ENCODE peak calls at places on chromosomes 13 and 19, in seven cellular contexts. H is heart left ventricle; P is cardiac muscle cell; I is mucosa of descending colon; S is WTC11; J is CD4-positive, alpha-beta T cell; D is OCI-LY7. Z is an unnamed sample.

GRCh38 chr19:50790365-50790825 is at the start of gene ACP4:
- DNase-seq in P (no peak), H (no peak), I (no peak), J (no peak), D (no peak), S (no peak), Z (peak; percentile 14)

GRCh38 chr13:73335938-73336337 is 277.1 kb downstream of the KLF5 start:
- DNase-seq in P (no peak), J (no peak), H (no peak), I (no peak), S (no peak), D (no peak), Z (no peak)

GRCh38 chr19:6564393-6564792 is 26.6 kb downstream of the CD70 start:
- DNase-seq in H (no peak), D (peak; percentile 42), J (no peak), S (no peak), P (no peak), I (no peak), Z (peak; percentile 33)

GRCh38 chr13:107025991-107026390 is 458.1 kb upstream of the ARGLU1 start:
- DNase-seq in D (no peak), I (no peak), P (peak; percentile 17), S (no peak), H (peak; percentile 65), J (no peak), Z (no peak)

GRCh38 chr19:5345895-5346386 is 5.3 kb upstream of the PTPRS start:
- DNase-seq in D (no peak), I (no peak), P (no peak), J (no peak), S (no peak), H (no peak), Z (no peak)

GRCh38 chr19:4709440-4710280 is 14.0 kb downstream of the DPP9 start:
- DNase-seq in P (no peak), H (no peak), D (no peak), J (no peak), I (no peak), S (no peak), Z (no peak)

GRCh38 chr13:50208826-50209335 is 193.6 kb downstream of the KCNRG start:
- DNase-seq in D (peak; percentile 45), J (no peak), I (peak; percentile 28), H (peak; percentile 55), P (peak; percentile 56), S (peak; percentile 45), Z (peak; percentile 21)

GRCh38 chr19:34155686-34156085 is 16.6 kb upstream of the LSM14A start:
- DNase-seq in H (no peak), P (no peak), J (no peak), S (no peak), D (no peak), I (no peak), Z (no peak)

GRCh38 chr19:17957149-17957849 is 9.6 kb upstream of the KCNN1 start:
- DNase-seq in I (no peak), P (no peak), H (no peak), S (no peak), J (no peak), D (no peak), Z (no peak)

GRCh38 chr19:45578861-45579260 is 5.7 kb downstream of the OPA3 start:
- DNase-seq in D (no peak), J (no peak), S (no peak), P (no peak), H (no peak), I (no peak), Z (no peak)

GRCh38 chr13:79776538-79776937 is 295.6 kb downstream of the NDFIP2 start:
- DNase-seq in D (no peak), H (no peak), J (no peak), I (no peak), P (no peak), S (no peak), Z (no peak)

GRCh38 chr19:33325920-33326319 is 23.6 kb upstream of the CEBPA start:
- DNase-seq in H (no peak), J (no peak), P (no peak), S (no peak), I (no peak), D (no peak), Z (no peak)

GRCh38 chr13:99955107-99955746 is 16.3 kb downstream of the ZIC5 start:
- DNase-seq in I (no peak), J (no peak), H (no peak), D (no peak), S (no peak), P (no peak), Z (no peak)

GRCh38 chr13:111852701-111853100 is 214.2 kb upstream of the SOX1 start:
- DNase-seq in P (no peak), H (no peak), S (no peak), I (no peak), J (no peak), D (no peak), Z (no peak)

GRCh38 chr13:43986395-43986794 is 106.7 kb downstream of the LACC1 start:
- DNase-seq in D (no peak), P (peak; percentile 71), I (no peak), H (no peak), J (no peak), S (no peak), Z (no peak)

GRCh38 chr19:42284066-42284501 is 15.0 kb downstream of the CIC start:
- DNase-seq in D (peak; percentile 86), I (peak; percentile 89), H (peak; percentile 87), S (peak; percentile 62), P (peak; percentile 85), J (peak; percentile 86), Z (peak; percentile 98)

GRCh38 chr13:97385146-97385545 is 48.8 kb upstream of the RAP2A start:
- DNase-seq in S (no peak), D (no peak), I (no peak), H (no peak), J (no peak), P (peak; percentile 32), Z (no peak)

GRCh38 chr19:50490991-50491472 is 14.4 kb upstream of the GARIN5A start:
- DNase-seq in H (no peak), I (no peak), D (no peak), S (no peak), J (no peak), P (no peak), Z (no peak)

GRCh38 chr13:38900188-38900587 is 90.4 kb downstream of the STOML3 start:
- DNase-seq in J (no peak), S (peak; percentile 34), D (no peak), H (no peak), P (peak; percentile 10), I (no peak), Z (no peak)

GRCh38 chr13:57739089-57739488 is 107.5 kb downstream of the PCDH17 start:
- DNase-seq in P (no peak), I (no peak), J (no peak), S (no peak), H (no peak), D (no peak), Z (no peak)

DNA sequence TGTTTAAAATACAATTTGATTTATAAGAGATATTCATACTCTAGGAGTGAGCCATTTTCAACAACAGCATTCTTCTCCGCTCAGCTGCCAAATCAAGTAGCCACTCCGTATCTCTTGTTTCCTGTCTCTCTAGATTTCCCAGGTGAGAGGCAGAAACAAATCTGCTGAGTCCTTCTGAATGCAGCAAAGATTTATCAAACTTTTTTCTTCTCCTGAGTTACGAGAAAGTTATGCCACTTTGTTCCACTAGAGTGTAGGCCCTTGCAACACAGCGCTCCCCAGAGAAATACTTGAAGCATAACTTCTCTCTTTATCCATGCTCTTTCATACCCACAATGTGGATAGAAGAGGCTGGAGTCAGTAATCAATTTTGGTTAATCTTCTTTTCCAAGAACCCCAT is 1960.8 kb downstream of the OLFM4 start:
- DNase-seq in I (no peak), H (no peak), J (no peak), P (no peak), D (no peak), S (no peak), Z (no peak)
- TF ChIP-seq CTCF in I (no peak), H (no peak), J (no peak), P (no peak), D (no peak), S (no peak), Z (no peak)

DNA sequence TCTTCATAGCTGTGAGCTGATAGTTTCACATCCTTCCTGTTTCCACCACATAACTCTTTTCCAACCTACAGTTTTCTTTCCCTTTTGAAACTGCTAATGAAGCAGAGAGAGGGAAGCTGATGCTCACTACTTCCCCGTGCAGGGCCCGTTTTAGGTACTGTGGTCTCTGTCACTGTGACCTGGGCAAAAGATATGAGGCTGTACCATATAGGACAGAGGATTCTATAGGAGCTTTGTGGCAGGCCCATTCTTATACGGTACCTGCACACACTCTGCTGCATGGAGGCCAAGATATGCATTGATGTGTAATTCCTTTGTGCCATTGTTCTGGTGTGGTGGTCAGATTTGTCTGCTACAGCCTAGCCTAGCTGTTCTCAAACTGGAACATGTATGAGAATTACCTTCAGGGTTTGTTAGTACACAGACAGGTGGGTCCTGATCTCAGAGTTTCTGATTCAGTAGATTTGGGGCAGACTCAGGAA is 577.3 kb downstream of the LMO7 start:
- DNase-seq in D (peak; percentile 20), I (no peak), S (no peak), H (no peak), J (no peak), P (no peak), Z (no peak)
- TF ChIP-seq CTCF in D (no peak), I (no peak), S (no peak), H (no peak), J (no peak), P (no peak), Z (no peak)

GRCh38 chr13:21354721-21355120 is 104.4 kb downstream of the ZDHHC20 start:
- DNase-seq in H (no peak), I (no peak), P (no peak), J (no peak), D (no peak), S (no peak), Z (no peak)
- TF ChIP-seq CTCF in H (no peak), I (no peak), P (no peak), J (no peak), D (no peak), S (no peak), Z (no peak)

GRCh38 chr19:1468274-1469199 is 10.5 kb downstream of the C19orf25 start:
- DNase-seq in P (peak; percentile 56), J (no peak), S (peak; percentile 69), H (no peak), I (peak; percentile 54), D (peak; percentile 29), Z (peak; percentile 79)
- TF ChIP-seq CTCF in P (no peak), J (no peak), S (no peak), H (no peak), I (no peak), D (peak; percentile 36), Z (no peak)

GRCh38 chr19:11735375-11735774 is 3.4 kb downstream of the ZNF823 start:
- DNase-seq in I (no peak), S (no peak), H (no peak), D (no peak), P (no peak), J (no peak), Z (no peak)

GRCh38 chr19:11738746-11739620 is at the start of gene ZNF823:
- DNase-seq in S (peak; percentile 99), P (peak; percentile 99), J (peak; percentile 98), D (peak; percentile 99), H (peak; percentile 99), I (peak; percentile 100), Z (peak; percentile 96)

GRCh38 chr19:11736696-11737095 is 2.0 kb downstream of the ZNF823 start:
- DNase-seq in D (peak; percentile 23), J (no peak), S (no peak), H (peak; percentile 48), P (no peak), I (no peak), Z (peak; percentile 47)

GRCh38 chr19:11737964-11738745 is 591 bp downstream of the ZNF823 start:
- DNase-seq in P (peak; percentile 64), I (peak; percentile 88), S (peak; percentile 50), J (peak; percentile 22), H (peak; percentile 18), D (peak; percentile 57), Z (peak; percentile 70)
- TF ChIP-seq CTCF in P (peak; percentile 29), I (no peak), S (no peak), J (no peak), H (peak; percentile 10), D (peak; percentile 36), Z (no peak)